ENCODE peak calls at places on chromosomes 5 and 9, in six cellular contexts. C is COR-L47; L is lower leg skin; J is stimulated activated CD8-positive, alpha-beta memory T cell treated with anti-CD3 and anti-CD28 coated beads, Interleukin-12 subunit alpha, Interleukin-12 subunit beta, amount 100 ng/mL, for 4 hours; M is activated CD4-positive, alpha-beta T cell treated with anti-CD3 and anti-CD28 coated beads, Interleukin-2, amount 10 ng/mL, durations not matched to agents 7 days and 5 days; G is ELR. F is an unnamed sample.

GRCh38 chr5:156913719-156914370 is 49.2 kb downstream of the TIMD4 start:
- DNase-seq in C (peak), L (no peak), J (no peak), M (peak), G (no peak), F (peak)

GRCh38 chr9:114743446-114743845 is 61.5 kb upstream of the TEX48 start:
- DNase-seq in C (no peak), L (no peak), J (no peak), M (no peak), G (no peak), F (no peak)

GRCh38 chr9:114263853-114264510 is 58.9 kb upstream of the ORM1 start:
- DNase-seq in C (no peak), L (no peak), J (no peak), M (no peak), G (no peak), F (no peak)

GRCh38 chr9:109132473-109133095 is 12.8 kb upstream of the TMEM245 start:
- DNase-seq in C (no peak), L (no peak), J (no peak), M (no peak), G (no peak), F (peak)

GRCh38 chr9:105332471-105332870 is 88.0 kb downstream of the SLC44A1 start:
- DNase-seq in C (no peak), L (no peak), J (no peak), M (no peak), G (peak), F (no peak)

GRCh38 chr9:37333288-37333687 is 89.2 kb upstream of the GRHPR start:
- DNase-seq in C (no peak), L (no peak), J (no peak), M (no peak), G (peak), F (no peak)

GRCh38 chr5:50325237-50325832 is 115.8 kb downstream of the EMB start:
- DNase-seq in C (no peak), L (no peak), J (no peak), M (peak), G (peak), F (peak)

GRCh38 chr9:72997387-72997995 is 44.6 kb upstream of the ALDH1A1 start:
- DNase-seq in C (no peak), L (no peak), J (no peak), M (no peak), G (no peak), F (no peak)

GRCh38 chr5:119031905-119032304 is 39.0 kb upstream of the DMXL1 start:
- DNase-seq in C (no peak), L (no peak), J (no peak), M (no peak), G (peak), F (no peak)

GRCh38 chr5:35036536-35036935 is 11.2 kb downstream of the AGXT2 start:
- DNase-seq in C (no peak), L (no peak), J (no peak), M (no peak), G (no peak), F (no peak)

GRCh38 chr9:129313331-129313955 is 135.4 kb upstream of the IER5L start:
- DNase-seq in C (no peak), L (peak), J (no peak), M (no peak), G (no peak), F (no peak)

GRCh38 chr5:21142791-21143190 is 1154.8 kb upstream of the CDH18 start:
- DNase-seq in C (no peak), L (no peak), J (no peak), M (peak), G (no peak), F (no peak)

GRCh38 chr9:129473523-129474244 is 147.2 kb downstream of the C9orf50 start:
- DNase-seq in C (no peak), L (peak), J (no peak), M (no peak), G (peak), F (no peak)

GRCh38 chr9:78406146-78406545 is 109.2 kb downstream of the PSAT1 start:
- DNase-seq in C (no peak), L (no peak), J (no peak), M (no peak), G (no peak), F (peak)

GRCh38 chr9:115071176-115071575 is 46.8 kb downstream of the TNC start:
- DNase-seq in C (no peak), L (no peak), J (no peak), M (no peak), G (no peak), F (no peak)

GRCh38 chr5:138351056-138351455 is 1.4 kb upstream of the KDM3B start:
- DNase-seq in C (no peak), L (no peak), J (no peak), M (no peak), G (peak), F (no peak)

GRCh38 chr5:143913008-143913752 is 101.2 kb downstream of the HMHB1 start:
- DNase-seq in C (no peak), L (no peak), J (no peak), M (no peak), G (peak), F (no peak)

GRCh38 chr5:94870496-94871214 is 252.2 kb downstream of the SLF1 start:
- DNase-seq in C (no peak), L (no peak), J (no peak), M (no peak), G (no peak), F (no peak)

GRCh38 chr5:181181650-181182565 is 23.1 kb downstream of the TRIM7 start:
- DNase-seq in C (no peak), L (no peak), J (no peak), M (peak), G (peak), F (no peak)

GRCh38 chr5:107378218-107378899 is 292.4 kb downstream of the EFNA5 start:
- DNase-seq in C (no peak), L (no peak), J (no peak), M (no peak), G (peak), F (no peak)

GRCh38 chr5:137142371-137143243 is 356.5 kb downstream of the SPOCK1 start:
- DNase-seq in C (no peak), L (peak), J (no peak), M (no peak), G (peak), F (no peak)